ENCODE peak calls at places on chromosomes 12 and 14, in six cellular contexts. Y is astrocyte of the spinal cord, J is heart left ventricle, M is HCT116, P is HFF-Myc, O is PC-9. H is an unnamed sample.

GRCh38 chr12:59695379-59695778 is 99.5 kb downstream of the SLC16A7 start:
- DNase-seq in P (no peak), M (no peak), O (no peak), J (no peak), Y (no peak), H (no peak)

GRCh38 chr14:83047436-83047835 is 1513.8 kb upstream of the SEL1L start:
- DNase-seq in Y (no peak), J (no peak), M (no peak), O (no peak), P (no peak), H (no peak)

GRCh38 chr12:68762691-68763090 is 16.7 kb downstream of the SLC35E3 start:
- DNase-seq in P (no peak), O (no peak), Y (no peak), J (no peak), M (no peak), H (no peak)

GRCh38 chr14:33676135-33676566 is 274.7 kb downstream of the EGLN3 start:
- DNase-seq in J (peak), Y (peak), P (no peak), M (peak), O (no peak), H (peak)

GRCh38 chr12:57632898-57633825 is at the start of gene B4GALNT1:
- DNase-seq in J (peak), Y (peak), O (peak), M (peak), P (no peak), H (no peak)

GRCh38 chr14:55430024-55430690 is 10.3 kb downstream of the TBPL2 start:
- DNase-seq in J (peak), P (peak), O (peak), Y (peak), M (peak), H (no peak)

GRCh38 chr12:132386926-132387497 is 57.6 kb upstream of the GALNT9 start:
- DNase-seq in Y (no peak), P (no peak), J (no peak), O (no peak), M (no peak), H (no peak)

GRCh38 chr12:94150483-94151225 is 2.3 kb downstream of the PLXNC1 start:
- DNase-seq in Y (no peak), P (no peak), M (no peak), O (no peak), J (no peak), H (no peak)

GRCh38 chr12:6791931-6792520 is 2.7 kb downstream of the CD4 start:
- DNase-seq in M (no peak), P (no peak), O (no peak), Y (no peak), J (no peak), H (no peak)

GRCh38 chr12:84910549-84911241 is 1.9 kb downstream of the SLC6A15 start:
- DNase-seq in M (no peak), Y (peak), P (no peak), J (no peak), O (peak), H (peak)

GRCh38 chr12:56299308-56299852 is 750 bp downstream of the CS start:
- DNase-seq in P (no peak), Y (no peak), O (no peak), M (no peak), J (no peak), H (no peak)

GRCh38 chr14:94622653-94623421 is 10.6 kb downstream of the SERPINA3 start:
- DNase-seq in M (no peak), P (no peak), Y (peak), J (no peak), O (no peak), H (no peak)

GRCh38 chr12:77553976-77554619 is 276.6 kb upstream of the NAV3 start:
- DNase-seq in J (no peak), O (no peak), M (no peak), Y (no peak), P (no peak), H (no peak)
- TF ChIP-seq CTCF in J (no peak), O (no peak), M (no peak), Y (no peak), P (no peak), H (no peak)

GRCh38 chr12:89708793-89709156 is at the start of gene ATP2B1:
- DNase-seq in P (no peak), Y (peak), O (peak), M (peak), J (peak), H (peak)
- H3K4me3 ChIP-seq in P (peak), Y (peak), O (peak), M (peak), J (peak), H (peak)

DNA sequence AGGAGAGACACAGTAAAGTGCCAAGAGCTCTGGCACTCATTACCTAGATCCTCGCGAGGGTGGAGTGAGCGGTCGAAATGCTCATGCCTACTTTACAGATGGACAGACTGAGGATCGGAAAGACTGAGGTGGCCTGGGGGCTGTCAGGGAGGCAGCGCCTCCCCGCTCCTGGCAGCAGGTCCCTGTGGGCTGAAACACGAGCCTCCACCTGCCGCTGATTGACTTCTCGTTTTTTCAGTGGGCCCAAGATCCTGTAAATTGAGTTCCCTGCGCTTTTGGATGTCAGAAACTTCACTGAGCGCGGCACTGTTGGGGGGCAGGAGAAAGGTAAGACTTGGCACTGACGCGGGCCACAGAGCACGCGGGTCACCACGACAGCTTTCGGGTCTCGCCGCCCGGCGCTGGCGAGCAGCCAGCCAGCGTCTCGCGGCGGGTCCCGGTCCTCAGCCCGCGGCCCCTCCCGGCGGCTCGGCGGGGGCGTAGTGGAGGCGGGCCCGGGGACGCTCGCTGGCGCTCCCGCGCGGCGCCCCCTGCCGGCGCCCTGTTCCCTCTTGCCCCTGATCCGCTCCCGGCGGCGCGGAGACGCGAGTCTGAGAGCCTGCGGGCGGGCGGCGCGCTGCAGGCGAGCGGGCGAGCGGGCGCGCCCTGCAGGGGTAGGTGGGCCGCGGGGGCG is 550 bp upstream of the SCN8A start:
- DNase-seq in Y (peak), J (peak), P (no peak), M (peak), O (peak), H (peak)
- TF ChIP-seq CTCF in Y (peak), J (peak), P (peak), M (peak), O (no peak), H (peak)

GRCh38 chr12:1933342-1933992 is 15.0 kb upstream of the CACNA2D4 start:
- DNase-seq in M (no peak), O (no peak), Y (peak), J (no peak), P (no peak), H (peak)
- H3K4me3 ChIP-seq in M (no peak), O (no peak), Y (no peak), J (no peak), P (no peak), H (no peak)

GRCh38 chr14:50667491-50668007 is 557 bp downstream of the SAV1 start:
- DNase-seq in M (no peak), O (peak), Y (no peak), J (no peak), P (no peak), H (no peak)
- TF ChIP-seq CTCF in M (no peak), O (peak), Y (no peak), J (no peak), P (no peak), H (no peak)

GRCh38 chr12:54027442-54027786 is 826 bp upstream of the HOXC6 start:
- DNase-seq in Y (no peak), P (no peak), O (no peak), J (no peak), M (no peak), H (no peak)

GRCh38 chr12:54026640-54027441 is 1.4 kb upstream of the HOXC6 start:
- DNase-seq in J (no peak), M (no peak), Y (no peak), P (no peak), O (no peak), H (no peak)

GRCh38 chr12:54029529-54030441 is 1.5 kb downstream of the HOXC6 start:
- DNase-seq in J (no peak), O (no peak), Y (no peak), P (no peak), M (no peak), H (no peak)

GRCh38 chr12:54030442-54030801 is 2.2 kb downstream of the HOXC6 start:
- DNase-seq in Y (no peak), M (no peak), O (no peak), J (no peak), P (no peak), H (no peak)

DNA sequence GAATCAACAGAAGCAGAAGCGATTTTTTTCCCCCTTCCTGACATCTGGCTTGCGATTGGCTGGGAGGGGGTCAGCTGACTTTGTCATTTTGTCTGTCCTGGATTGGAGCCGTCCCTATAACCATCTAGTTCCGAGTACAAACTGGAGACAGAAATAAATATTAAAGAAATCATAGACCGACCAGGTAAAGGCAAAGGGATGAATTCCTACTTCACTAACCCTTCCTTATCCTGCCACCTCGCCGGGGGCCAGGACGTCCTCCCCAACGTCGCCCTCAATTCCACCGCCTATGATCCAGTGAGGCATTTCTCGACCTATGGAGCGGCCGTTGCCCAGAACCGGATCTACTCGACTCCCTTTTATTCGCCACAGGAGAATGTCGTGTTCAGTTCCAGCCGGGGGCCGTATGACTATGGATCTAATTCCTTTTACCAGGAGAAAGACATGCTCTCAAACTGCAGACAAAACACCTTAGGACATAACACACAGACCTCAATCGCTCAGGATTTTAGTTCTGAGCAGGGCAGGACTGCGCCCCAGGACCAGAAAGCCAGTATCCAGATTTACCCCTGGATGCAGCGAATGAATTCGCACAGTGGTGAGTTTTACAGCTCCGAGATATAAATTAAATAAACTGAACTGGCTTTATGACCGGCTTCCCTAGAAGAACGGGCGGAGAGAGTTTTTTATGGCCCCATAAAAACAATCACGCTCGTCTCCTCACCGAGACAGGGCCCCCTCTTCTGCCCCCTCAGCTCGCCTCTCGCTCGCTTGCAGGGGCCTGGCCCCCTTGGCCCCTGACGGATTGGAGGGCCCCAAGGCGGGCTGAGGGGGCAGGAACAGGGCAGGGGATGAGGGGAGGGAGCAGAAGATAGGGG is at the start of gene HOXC6:
- DNase-seq in P (no peak), J (no peak), M (no peak), Y (peak), O (no peak), H (no peak)
- H3K4me3 ChIP-seq in P (peak), J (no peak), M (no peak), Y (peak), O (no peak), H (no peak)

GRCh38 chr12:63319386-63319785 is 168.4 kb upstream of the AVPR1A start:
- DNase-seq in Y (peak), P (peak), O (peak), M (peak), J (no peak), H (no peak)
- TF ChIP-seq CTCF in Y (no peak), P (no peak), O (no peak), M (peak), J (no peak), H (no peak)

DNA sequence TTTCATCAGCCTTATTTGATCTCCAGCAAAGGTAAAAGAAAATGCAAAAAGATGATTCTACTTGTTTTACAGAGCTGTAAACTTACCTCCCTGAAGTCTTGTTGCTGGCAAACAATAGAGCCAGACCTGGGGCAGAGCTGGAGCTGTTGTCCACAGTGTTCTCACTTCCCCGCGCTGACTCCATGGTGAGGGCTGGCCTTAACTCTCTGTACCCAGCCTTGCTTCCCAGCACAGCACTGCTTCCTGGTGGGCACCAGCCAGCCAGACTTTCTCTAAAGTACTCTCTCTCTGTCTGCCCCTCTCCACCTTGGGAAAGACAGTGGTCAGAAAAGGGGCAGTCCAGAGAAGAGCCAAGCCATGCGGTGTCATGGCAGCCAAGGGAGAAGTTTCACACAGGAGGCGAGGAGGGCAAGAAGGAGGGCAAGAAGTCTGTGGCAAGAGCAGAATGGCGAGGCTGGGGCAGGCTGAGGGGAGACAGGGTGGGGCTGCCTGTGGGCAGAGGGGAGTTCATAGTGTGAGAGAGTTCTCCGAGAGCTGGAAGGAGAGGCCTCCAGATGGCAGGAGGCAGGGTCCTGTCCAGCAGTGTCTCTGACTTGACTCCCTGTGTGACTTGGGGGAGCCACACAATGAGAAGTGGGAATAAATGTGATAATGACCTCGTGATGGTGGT is 9.3 kb downstream of the EVL start:
- DNase-seq in M (no peak), O (no peak), J (no peak), Y (no peak), P (no peak), H (no peak)
- H3K4me3 ChIP-seq in M (no peak), O (no peak), J (no peak), Y (no peak), P (no peak), H (no peak)